ENCODE peak calls at places on chromosome 14, in six cellular contexts. E is sigmoid colon, G is suprapubic skin, N is stomach, D is prostate gland, V is endothelial cell of umbilical vein. R is an unnamed sample.

GRCh38 chr14:81311128-81311527 is 89.0 kb downstream of the STON2 start:
- DNase-seq in E (no peak), G (no peak), N (no peak), D (no peak), V (no peak), R (no peak)

GRCh38 chr14:87000071-87000470 is 992.9 kb downstream of the GALC start:
- DNase-seq in E (no peak), G (no peak), N (no peak), D (no peak), V (no peak), R (no peak)

GRCh38 chr14:98498019-98498885 is 773.7 kb downstream of the BCL11B start:
- DNase-seq in E (no peak), G (no peak), N (no peak), D (peak), V (no peak), R (no peak)

GRCh38 chr14:93007225-93007997 is 84.5 kb downstream of the CHGA start:
- DNase-seq in E (peak), G (no peak), N (peak), D (no peak), V (no peak), R (no peak)

GRCh38 chr14:101357038-101357437 is 204.3 kb upstream of the DIO3 start:
- DNase-seq in E (peak), G (no peak), N (no peak), D (no peak), V (no peak), R (peak)

GRCh38 chr14:39218171-39218769 is 15.4 kb upstream of the MIA2 start:
- DNase-seq in E (no peak), G (no peak), N (no peak), D (no peak), V (peak), R (no peak)

GRCh38 chr14:44895716-44896115 is 66.0 kb downstream of the KLHL28 start:
- DNase-seq in E (no peak), G (no peak), N (no peak), D (no peak), V (no peak), R (no peak)

GRCh38 chr14:64089920-64090319 is 204.3 kb downstream of the ESR2 start:
- DNase-seq in E (no peak), G (no peak), N (no peak), D (no peak), V (no peak), R (no peak)

GRCh38 chr14:91754819-91755218 is 22.9 kb upstream of the CATSPERB start:
- DNase-seq in E (no peak), G (no peak), N (peak), D (peak), V (no peak), R (no peak)

GRCh38 chr14:102508410-102508773 is 1.2 kb downstream of the ANKRD9 start:
- DNase-seq in E (no peak), G (peak), N (peak), D (peak), V (no peak), R (no peak)

GRCh38 chr14:89533761-89534160 is 116.7 kb upstream of the FOXN3 start:
- DNase-seq in E (no peak), G (no peak), N (no peak), D (no peak), V (no peak), R (no peak)

GRCh38 chr14:58992935-58993334 is 195.5 kb upstream of the DAAM1 start:
- DNase-seq in E (no peak), G (no peak), N (no peak), D (no peak), V (no peak), R (no peak)

GRCh38 chr14:95061317-95062093 is 95.8 kb downstream of the DICER1 start:
- DNase-seq in E (peak), G (no peak), N (no peak), D (no peak), V (no peak), R (no peak)

GRCh38 chr14:65976771-65977170 is 509.4 kb upstream of the CCDC196 start:
- DNase-seq in E (no peak), G (no peak), N (no peak), D (no peak), V (no peak), R (no peak)

GRCh38 chr14:95935228-95935822 is 58.7 kb downstream of the TUNAR start:
- DNase-seq in E (no peak), G (no peak), N (no peak), D (no peak), V (peak), R (no peak)

GRCh38 chr14:33916663-33917565 is 34.0 kb downstream of the EGLN3 start:
- DNase-seq in E (no peak), G (no peak), N (no peak), D (no peak), V (peak), R (no peak)

GRCh38 chr14:55807059-55807499 is 227.1 kb downstream of the KTN1 start:
- DNase-seq in E (peak), G (peak), N (peak), D (peak), V (peak), R (peak)

GRCh38 chr14:42045393-42045792 is 438.7 kb downstream of the LRFN5 start:
- DNase-seq in E (no peak), G (no peak), N (no peak), D (no peak), V (no peak), R (no peak)

GRCh38 chr14:71130491-71131179 is 223.4 kb downstream of the PCNX1 start:
- DNase-seq in E (no peak), G (no peak), N (no peak), D (no peak), V (peak), R (no peak)

GRCh38 chr14:104706733-104707628 is 17.0 kb upstream of the ADSS1 start:
- DNase-seq in E (no peak), G (no peak), N (no peak), D (no peak), V (no peak), R (no peak)

GRCh38 chr14:50308363-50308762 is 3.7 kb downstream of the L2HGDH start:
- DNase-seq in E (no peak), G (no peak), N (no peak), D (no peak), V (no peak), R (no peak)

GRCh38 chr14:59374048-59374447 is 91.1 kb downstream of the GPR135 start:
- DNase-seq in E (no peak), G (no peak), N (no peak), D (no peak), V (no peak), R (no peak)

GRCh38 chr14:96455588-96455987 is 46.6 kb upstream of the PAPOLA start:
- DNase-seq in E (no peak), G (no peak), N (no peak), D (no peak), V (no peak), R (no peak)

GRCh38 chr14:75298187-75298985 is 19.8 kb downstream of the FOS start:
- DNase-seq in E (peak), G (peak), N (peak), D (no peak), V (no peak), R (peak)

GRCh38 chr14:77059276-77059934 is 30.9 kb upstream of the IRF2BPL start:
- DNase-seq in E (no peak), G (no peak), N (peak), D (no peak), V (peak), R (peak)

GRCh38 chr14:24309538-24310386 is at the start of gene LTB4R2:
- DNase-seq in E (no peak), G (no peak), N (no peak), D (peak), V (no peak), R (no peak)

GRCh38 chr14:41604793-41605534 is 1.7 kb upstream of the LRFN5 start:
- DNase-seq in E (peak), G (no peak), N (no peak), D (no peak), V (no peak), R (no peak)

GRCh38 chr14:22981090-22982012 is 1.0 kb downstream of the AJUBA start:
- DNase-seq in E (no peak), G (peak), N (no peak), D (no peak), V (peak), R (no peak)
- H3K27ac ChIP-seq in E (peak), G (peak), N (peak), D (peak), V (peak), R (peak)

GRCh38 chr14:54566152-54566409 is 847 bp upstream of the SAMD4A start:
- DNase-seq in E (no peak), G (no peak), N (no peak), D (no peak), V (no peak), R (no peak)
- TF ChIP-seq POLR2A in E (no peak), G (peak), N (no peak), D (no peak), V (no peak), R (no peak)

GRCh38 chr14:60670994-60671393 is 21.7 kb upstream of the SIX1 start:
- DNase-seq in E (no peak), G (no peak), N (no peak), D (no peak), V (no peak), R (no peak)
- TF ChIP-seq POLR2AphosphoS5 in E (no peak), G (no peak), N (no peak), D (no peak), V (no peak), R (no peak)

GRCh38 chr14:68546839-68547238 is 246.0 kb downstream of the ZFP36L1 start:
- DNase-seq in E (no peak), G (no peak), N (no peak), D (no peak), V (no peak), R (no peak)
- H3K27ac ChIP-seq in E (peak), G (peak), N (peak), D (peak), V (no peak), R (peak)